ENCODE peak calls at places on chromosomes 7 and 10, in four cellular contexts. N, R, M and A are unnamed samples.

GRCh38 chr7:115136796-115137443 is 215.0 kb downstream of the MDFIC start:
- DNase-seq in N (no peak), M (no peak), R (no peak), A (no peak)

GRCh38 chr7:105816270-105816843 is 60.0 kb downstream of the ATXN7L1 start:
- DNase-seq in R (no peak), M (no peak), N (no peak), A (no peak)

GRCh38 chr10:76333801-76334200 is 902.4 kb downstream of the LRMDA start:
- DNase-seq in M (no peak), R (no peak), N (no peak), A (no peak)

GRCh38 chr10:71312840-71313789 is 5.9 kb upstream of the SLC29A3 start:
- DNase-seq in R (peak; percentile 37), N (peak; percentile 66), M (peak; percentile 62), A (peak; percentile 88)

GRCh38 chr7:157271991-157272324 is 64.8 kb upstream of the DNAJB6 start:
- DNase-seq in R (peak; percentile 84), N (peak; percentile 97), M (no peak), A (peak; percentile 99)

GRCh38 chr10:86443936-86444335 is 77.3 kb upstream of the GRID1 start:
- DNase-seq in N (peak; percentile 84), M (no peak), R (no peak), A (peak; percentile 57)

GRCh38 chr10:33773895-33774480 is 439.5 kb upstream of the NRP1 start:
- DNase-seq in M (no peak), N (no peak), R (no peak), A (no peak)

GRCh38 chr7:140048989-140049338 is 13.8 kb downstream of the PARP12 start:
- DNase-seq in M (no peak), N (no peak), R (no peak), A (no peak)

GRCh38 chr10:93379366-93380042 is 102.6 kb downstream of the MYOF start:
- DNase-seq in M (no peak), N (peak; percentile 91), R (no peak), A (peak; percentile 86)

GRCh38 chr10:26566525-26567348 is 128.6 kb downstream of the APBB1IP start:
- DNase-seq in M (no peak), R (no peak), N (no peak), A (no peak)

DNA sequence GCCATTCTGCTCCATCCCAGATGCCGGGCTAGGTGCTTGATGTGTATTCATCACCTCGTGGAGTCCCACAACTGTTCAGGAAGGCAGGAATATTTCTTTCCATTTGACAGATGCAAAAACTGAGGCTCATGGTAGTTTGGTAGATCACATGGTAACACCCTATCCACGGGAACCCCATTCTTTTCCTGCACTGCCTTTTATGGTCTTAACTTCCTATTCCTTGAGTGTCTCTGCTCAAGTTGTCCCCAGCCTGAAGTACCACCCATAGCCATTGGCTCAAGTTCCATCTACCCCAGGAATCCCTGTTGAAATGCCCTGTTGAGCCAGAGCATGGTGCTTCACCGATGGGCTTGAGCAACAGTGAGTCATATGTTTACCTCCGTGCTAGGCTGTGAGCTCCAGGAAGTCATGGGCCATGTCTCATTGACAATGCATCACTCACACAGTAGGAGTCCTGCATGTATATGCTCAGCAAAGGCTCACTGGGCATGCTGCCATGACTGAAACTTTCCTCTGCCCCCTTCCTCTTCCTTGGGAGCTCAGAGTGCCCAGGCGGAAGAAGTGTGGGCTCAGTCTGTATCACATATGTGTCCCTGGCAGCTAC is 71.7 kb upstream of the ADAM12 start:
- DNase-seq in N (peak; percentile 90), R (peak; percentile 24), M (no peak), A (peak; percentile 97)
- TF ChIP-seq CTCF in N (no peak), R (no peak), M (no peak), A (no peak)

GRCh38 chr10:27745719-27746363 is at the start of gene MKX:
- DNase-seq in R (no peak), M (no peak), N (peak; percentile 56), A (no peak)
- H3K4me3 ChIP-seq in R (peak within 1 kb of the TSS; percentile 91), M (peak within 1 kb of the TSS; percentile 15), N (no peak within 1 kb of the TSS), A (no peak within 1 kb of the TSS)

GRCh38 chr7:102303669-102304422 is 17.2 kb downstream of the SH2B2 start:
- DNase-seq in R (no peak), N (no peak), M (no peak), A (no peak)
- TF ChIP-seq CTCF in R (no peak), N (no peak), M (no peak), A (no peak)

GRCh38 chr10:73635781-73636180 is 5.5 kb downstream of the MYOZ1 start:
- DNase-seq in R (no peak), M (no peak), N (no peak), A (no peak)
- H3K4me3 ChIP-seq in R (no peak overlapping the region), M (no peak overlapping the region), N (no peak overlapping the region), A (no peak overlapping the region)